ENCODE peak calls at places on chromosome 20, in six cellular contexts. Y is GM10248, J is HEK293T, E is AG08396, P is HT-29, Z is AG09309. T is an unnamed sample.

GRCh38 chr20:22245139-22245538 is 339.2 kb downstream of the FOXA2 start:
- DNase-seq in Y (no peak), J (no peak), E (no peak), P (no peak), Z (no peak), T (no peak)

GRCh38 chr20:48180637-48181036 is 395.4 kb upstream of the SULF2 start:
- DNase-seq in Y (no peak), J (no peak), E (no peak), P (peak; percentile 56), Z (no peak), T (no peak)

GRCh38 chr20:14838663-14839650 is 501.5 kb upstream of the FLRT3 start:
- DNase-seq in Y (no peak), J (no peak), E (no peak), P (no peak), Z (no peak), T (no peak)

GRCh38 chr20:60455272-60455671 is 497.0 kb downstream of the CDH26 start:
- DNase-seq in Y (no peak), J (no peak), E (no peak), P (no peak), Z (no peak), T (no peak)

GRCh38 chr20:50762435-50763201 is 31.2 kb downstream of the PARD6B start:
- DNase-seq in Y (no peak), J (no peak), E (peak; percentile 46), P (peak; percentile 61), Z (peak; percentile 21), T (peak; percentile 51)

GRCh38 chr20:21202284-21202683 is 76.4 kb downstream of the KIZ start:
- DNase-seq in Y (no peak), J (no peak), E (no peak), P (peak; percentile 73), Z (no peak), T (no peak)

GRCh38 chr20:58829531-58829941 is 21.2 kb downstream of the GNAS-AS1 start:
- DNase-seq in Y (no peak), J (no peak), E (peak; percentile 53), P (peak; percentile 22), Z (no peak), T (no peak)

GRCh38 chr20:44745560-44746366 is at the start of gene KCNK15:
- DNase-seq in Y (no peak), J (no peak), E (peak; percentile 45), P (no peak), Z (no peak), T (no peak)

GRCh38 chr20:57211949-57212889 is 54.2 kb downstream of the BMP7 start:
- DNase-seq in Y (no peak), J (peak; percentile 34), E (peak; percentile 92), P (peak; percentile 74), Z (peak; percentile 56), T (peak; percentile 84)

GRCh38 chr20:14477125-14477524 is 139.7 kb upstream of the FLRT3 start:
- DNase-seq in Y (no peak), J (no peak), E (peak; percentile 48), P (no peak), Z (no peak), T (no peak)

GRCh38 chr20:33859157-33859695 is 48.1 kb downstream of the CHMP4B start:
- DNase-seq in Y (no peak), J (no peak), E (no peak), P (peak; percentile 45), Z (no peak), T (no peak)

GRCh38 chr20:23063573-23063972 is 14.1 kb upstream of the THBD start:
- DNase-seq in Y (no peak), J (no peak), E (no peak), P (no peak), Z (no peak), T (no peak)

GRCh38 chr20:45419188-45420091 is 3.5 kb downstream of the PIGT start:
- DNase-seq in Y (peak; percentile 45), J (no peak), E (peak; percentile 87), P (peak; percentile 96), Z (peak; percentile 93), T (peak; percentile 99)

GRCh38 chr20:18224968-18225568 is 63.3 kb upstream of the ZNF133 start:
- DNase-seq in Y (no peak), J (peak; percentile 27), E (peak; percentile 77), P (peak; percentile 9), Z (peak; percentile 1), T (peak; percentile 52)

GRCh38 chr20:53074811-53075314 is 102.7 kb downstream of the TSHZ2 start:
- DNase-seq in Y (no peak), J (no peak), E (no peak), P (no peak), Z (no peak), T (no peak)

GRCh38 chr20:57325632-57326356 is 3.8 kb upstream of the SPO11 start:
- DNase-seq in Y (no peak), J (no peak), E (no peak), P (no peak), Z (no peak), T (no peak)

GRCh38 chr20:33796907-33797544 is 14.1 kb upstream of the CHMP4B start:
- DNase-seq in Y (no peak), J (no peak), E (no peak), P (no peak), Z (no peak), T (no peak)

GRCh38 chr20:15859061-15859460 is 714.2 kb downstream of the KIF16B start:
- DNase-seq in Y (no peak), J (no peak), E (no peak), P (no peak), Z (no peak), T (no peak)

GRCh38 chr20:20211274-20211987 is 156.5 kb upstream of the INSM1 start:
- DNase-seq in Y (no peak), J (peak; percentile 38), E (no peak), P (peak; percentile 6), Z (peak; percentile 40), T (peak; percentile 59)

GRCh38 chr20:38304845-38305447 is 990 bp downstream of the BPI start:
- DNase-seq in Y (peak; percentile 47), J (peak; percentile 65), E (peak; percentile 66), P (peak; percentile 48), Z (no peak), T (peak; percentile 45)

GRCh38 chr20:57656821-57657536 is 36.8 kb upstream of the ZBP1 start:
- DNase-seq in Y (peak; percentile 19), J (no peak), E (peak; percentile 3), P (no peak), Z (no peak), T (no peak)

GRCh38 chr20:50381771-50382593 is 128.2 kb upstream of the PTPN1 start:
- DNase-seq in Y (peak; percentile 39), J (no peak), E (no peak), P (peak; percentile 69), Z (no peak), T (no peak)

GRCh38 chr20:33832113-33832853 is 21.1 kb downstream of the CHMP4B start:
- DNase-seq in Y (no peak), J (no peak), E (no peak), P (no peak), Z (no peak), T (no peak)

GRCh38 chr20:47659904-47660601 is 125.2 kb downstream of the SULF2 start:
- DNase-seq in Y (no peak), J (no peak), E (no peak), P (peak; percentile 33), Z (no peak), T (no peak)

GRCh38 chr20:11186301-11187008 is 512.7 kb upstream of the JAG1 start:
- DNase-seq in Y (no peak), J (no peak), E (no peak), P (no peak), Z (peak; percentile 34), T (no peak)

GRCh38 chr20:33784225-33784624 is 26.9 kb upstream of the CHMP4B start:
- DNase-seq in Y (no peak), J (no peak), E (no peak), P (no peak), Z (no peak), T (no peak)

T was measured in HFFc6.